ENCODE peak calls at places on chromosomes 2 and 18, in seven cellular contexts. H is stomach, X is heart left ventricle, N is amniotic stem cell, K is cardiac fibroblast, A is MCF 10A, P is H7. L is an unnamed sample.
A peak's percentile ranks its signal among the peaks of the same experiment; 100 is the strongest.

GRCh38 chr2:181570833-181571661 is 85.9 kb downstream of the CERKL start:
- DNase-seq in H (no peak), X (no peak), N (no peak), K (peak; percentile 24), A (peak; percentile 3), P (no peak), L (no peak)

GRCh38 chr2:205806126-205806905 is 124.0 kb downstream of the NRP2 start:
- DNase-seq in H (peak; percentile 77), X (no peak), N (no peak), K (no peak), A (no peak), P (no peak), L (no peak)

GRCh38 chr2:226187601-226188000 is 612.0 kb downstream of the IRS1 start:
- DNase-seq in H (no peak), X (no peak), N (peak; percentile 73), K (peak; percentile 65), A (no peak), P (no peak), L (peak; percentile 78)

GRCh38 chr2:33022989-33023731 is 76.4 kb downstream of the LTBP1 start:
- DNase-seq in H (no peak), X (no peak), N (peak; percentile 62), K (peak; percentile 93), A (peak; percentile 59), P (no peak), L (peak; percentile 57)

GRCh38 chr2:53353372-53354111 is 414.1 kb upstream of the CHAC2 start:
- DNase-seq in H (no peak), X (no peak), N (no peak), K (peak; percentile 64), A (peak; percentile 87), P (no peak), L (no peak)

GRCh38 chr18:52090005-52090404 is 250.0 kb upstream of the DCC start:
- DNase-seq in H (no peak), X (no peak), N (no peak), K (no peak), A (no peak), P (no peak), L (no peak)

GRCh38 chr2:44360749-44361329 is 455 bp downstream of the PREPL start:
- DNase-seq in H (no peak), X (no peak), N (no peak), K (no peak), A (peak; percentile 42), P (peak; percentile 4), L (no peak)

GRCh38 chr2:168157926-168158325 is 89.5 kb downstream of the STK39 start:
- DNase-seq in H (no peak), X (no peak), N (no peak), K (peak; percentile 30), A (no peak), P (no peak), L (no peak)

GRCh38 chr2:102155703-102156515 is 13.4 kb downstream of the IL1R1 start:
- DNase-seq in H (peak; percentile 60), X (no peak), N (no peak), K (peak; percentile 77), A (peak; percentile 62), P (no peak), L (peak; percentile 91)

GRCh38 chr2:190547914-190548313 is 13.4 kb upstream of the NEMP2 start:
- DNase-seq in H (no peak), X (no peak), N (no peak), K (no peak), A (peak; percentile 71), P (no peak), L (no peak)

GRCh38 chr18:934518-935123 is 29.9 kb downstream of the ADCYAP1 start:
- DNase-seq in H (no peak), X (no peak), N (no peak), K (no peak), A (no peak), P (no peak), L (no peak)

GRCh38 chr18:68728301-68728700 is 13.4 kb upstream of the TMX3 start:
- DNase-seq in H (no peak), X (no peak), N (no peak), K (no peak), A (no peak), P (no peak), L (no peak)

GRCh38 chr18:56386856-56387255 is 251.5 kb downstream of the TXNL1 start:
- DNase-seq in H (no peak), X (no peak), N (no peak), K (no peak), A (no peak), P (no peak), L (no peak)

GRCh38 chr18:9987355-9987754 is 73.5 kb downstream of the VAPA start:
- DNase-seq in H (no peak), X (no peak), N (no peak), K (no peak), A (no peak), P (peak; percentile 37), L (no peak)

GRCh38 chr2:63741884-63742583 is 99.7 kb upstream of the UGP2 start:
- DNase-seq in H (no peak), X (no peak), N (no peak), K (peak; percentile 49), A (no peak), P (no peak), L (no peak)

GRCh38 chr2:26946841-26947784 is 23.3 kb upstream of the MAPRE3 start:
- DNase-seq in H (peak; percentile 66), X (peak; percentile 71), N (no peak), K (peak; percentile 34), A (peak; percentile 34), P (peak; percentile 60), L (peak; percentile 21)

GRCh38 chr2:145110668-145111067 is 590.7 kb upstream of the ZEB2 start:
- DNase-seq in H (no peak), X (no peak), N (no peak), K (peak; percentile 39), A (no peak), P (no peak), L (no peak)

GRCh38 chr18:58768293-58768974 is 96.2 kb upstream of the ZNF532 start:
- DNase-seq in H (peak; percentile 84), X (peak; percentile 72), N (peak; percentile 18), K (peak; percentile 62), A (peak; percentile 91), P (peak; percentile 95), L (peak; percentile 30)

GRCh38 chr18:48777737-48778111 is 173.0 kb downstream of the SMAD7 start:
- DNase-seq in H (no peak), X (no peak), N (no peak), K (peak; percentile 62), A (peak; percentile 57), P (no peak), L (no peak)

GRCh38 chr2:221570321-221571107 is 1.6 kb downstream of the EPHA4 start:
- DNase-seq in H (no peak), X (no peak), N (peak; percentile 13), K (peak; percentile 6), A (no peak), P (peak; percentile 45), L (peak; percentile 24)

GRCh38 chr2:45027051-45027450 is 17.8 kb upstream of the SIX2 start:
- DNase-seq in H (no peak), X (no peak), N (no peak), K (no peak), A (peak; percentile 20), P (no peak), L (no peak)

GRCh38 chr2:233034091-233034882 is 1.8 kb downstream of the NEU2 start:
- DNase-seq in H (no peak), X (no peak), N (no peak), K (no peak), A (no peak), P (no peak), L (no peak)

GRCh38 chr2:191023235-191023679 is 9.3 kb upstream of the STAT1 start:
- DNase-seq in H (no peak), X (no peak), N (no peak), K (no peak), A (no peak), P (no peak), L (no peak)

GRCh38 chr2:128379021-128380005 is 60.6 kb upstream of the HS6ST1 start:
- DNase-seq in H (peak; percentile 33), X (peak; percentile 57), N (no peak), K (peak; percentile 67), A (peak; percentile 56), P (peak; percentile 76), L (peak; percentile 96)

GRCh38 chr2:41194235-41194634 is 742.3 kb upstream of the SLC8A1 start:
- DNase-seq in H (peak; percentile 25), X (peak; percentile 34), N (peak; percentile 5), K (peak; percentile 77), A (peak; percentile 57), P (no peak), L (no peak)

GRCh38 chr18:22169889-22170420 is 566 bp downstream of the GATA6 start:
- DNase-seq in H (no peak), X (peak; percentile 52), N (no peak), K (peak; percentile 68), A (peak; percentile 51), P (peak; percentile 81), L (no peak)

GRCh38 chr2:65368464-65368863 is 63.9 kb downstream of the SPRED2 start:
- DNase-seq in H (no peak), X (no peak), N (no peak), K (no peak), A (no peak), P (no peak), L (no peak)

GRCh38 chr2:9287400-9288059 is 80.9 kb downstream of the ASAP2 start:
- DNase-seq in H (no peak), X (no peak), N (peak; percentile 92), K (peak; percentile 100), A (peak; percentile 97), P (no peak), L (peak; percentile 96)

GRCh38 chr18:26956894-26957293 is 91.4 kb upstream of the AQP4 start:
- DNase-seq in H (no peak), X (no peak), N (no peak), K (no peak), A (no peak), P (peak; percentile 62), L (no peak)

GRCh38 chr2:1818404-1818803 is 74.1 kb upstream of the PXDN start:
- DNase-seq in H (no peak), X (no peak), N (no peak), K (no peak), A (no peak), P (no peak), L (no peak)

GRCh38 chr18:59921384-59921891 is 21.6 kb downstream of the PMAIP1 start:
- DNase-seq in H (no peak), X (no peak), N (no peak), K (no peak), A (no peak), P (no peak), L (peak; percentile 17)

GRCh38 chr2:64873472-64873924 is 115.7 kb upstream of the SLC1A4 start:
- DNase-seq in H (peak; percentile 87), X (peak; percentile 73), N (peak; percentile 20), K (peak; percentile 66), A (peak; percentile 74), P (peak; percentile 91), L (no peak)

GRCh38 chr2:45191096-45191863 is 182.0 kb upstream of the SIX2 start:
- DNase-seq in H (no peak), X (no peak), N (no peak), K (peak; percentile 31), A (no peak), P (no peak), L (peak; percentile 59)

GRCh38 chr18:79982736-79983135 is 5.6 kb downstream of the TXNL4A start:
- DNase-seq in H (no peak), X (no peak), N (no peak), K (peak; percentile 21), A (no peak), P (no peak), L (peak; percentile 32)

GRCh38 chr2:28387082-28387960 is 5.3 kb upstream of the FOSL2 start:
- DNase-seq in H (no peak), X (no peak), N (no peak), K (peak; percentile 78), A (no peak), P (no peak), L (no peak)

GRCh38 chr2:23293063-23293462 is 91.9 kb upstream of the KLHL29 start:
- DNase-seq in H (no peak), X (peak; percentile 33), N (no peak), K (peak; percentile 49), A (peak; percentile 66), P (no peak), L (peak; percentile 18)

GRCh38 chr2:60934153-60934722 is 52.9 kb downstream of the REL start:
- DNase-seq in H (no peak), X (no peak), N (no peak), K (peak; percentile 16), A (no peak), P (no peak), L (peak; percentile 36)

L was measured in fibroblast of gingiva.